ENCODE peak calls at places on chromosomes 3 and 15, in five cellular contexts. C is tibial nerve, R is HepG2, J is ovary, T is A549. B is an unnamed sample.
A peak's percentile ranks its signal among the peaks of the same experiment; 100 is the strongest.

GRCh38 chr3:129695203-129695602 is 88.7 kb upstream of the PLXND1 start:
- DNase-seq in T (no peak), R (no peak), C (peak; percentile 38), J (no peak), B (no peak)

GRCh38 chr3:156093966-156094365 is 26.4 kb upstream of the KCNAB1 start:
- DNase-seq in T (no peak), J (no peak), R (no peak), C (no peak), B (no peak)

GRCh38 chr3:127735767-127736693 is 63.3 kb downstream of the ABTB1 start:
- DNase-seq in C (peak; percentile 33), R (no peak), J (no peak), T (peak; percentile 24), B (no peak)

GRCh38 chr3:181265750-181266333 is 276.3 kb upstream of the DNAJC19 start:
- DNase-seq in C (no peak), J (no peak), R (no peak), T (no peak), B (no peak)

GRCh38 chr3:181541414-181541813 is 170.3 kb upstream of the SOX2 start:
- DNase-seq in T (no peak), R (no peak), C (no peak), J (no peak), B (no peak)

GRCh38 chr3:149900322-149900721 is 70.4 kb downstream of the PFN2 start:
- DNase-seq in C (no peak), R (no peak), J (no peak), T (no peak), B (no peak)

GRCh38 chr3:146503459-146504202 is 34.3 kb upstream of the PLSCR2 start:
- DNase-seq in J (no peak), C (no peak), T (peak; percentile 88), R (peak; percentile 25), B (no peak)

GRCh38 chr3:46675426-46675825 is 18.1 kb downstream of the ALS2CL start:
- DNase-seq in T (no peak), J (no peak), R (no peak), C (no peak), B (no peak)

GRCh38 chr3:187015903-187016638 is 85.7 kb downstream of the ST6GAL1 start:
- DNase-seq in R (no peak), T (no peak), C (no peak), J (no peak), B (no peak)

GRCh38 chr3:70855139-70855538 is 542.7 kb upstream of the MDFIC2 start:
- DNase-seq in C (no peak), J (no peak), R (no peak), T (no peak), B (no peak)

GRCh38 chr15:72195101-72195511 is 2.5 kb downstream of the GRAMD2A start:
- DNase-seq in J (no peak), R (no peak), C (no peak), T (peak; percentile 35), B (no peak)

GRCh38 chr3:73148207-73148606 is 86.7 kb downstream of the EBLN2 start:
- DNase-seq in J (no peak), T (no peak), R (no peak), C (no peak), B (no peak)

GRCh38 chr3:50415813-50416212 is 56.5 kb upstream of the TMEM115 start:
- DNase-seq in T (no peak), C (no peak), J (no peak), R (no peak), B (no peak)

GRCh38 chr15:34262362-34262761 is 37.5 kb downstream of the EMC4 start:
- DNase-seq in T (no peak), J (no peak), C (no peak), R (no peak), B (no peak)

DNA sequence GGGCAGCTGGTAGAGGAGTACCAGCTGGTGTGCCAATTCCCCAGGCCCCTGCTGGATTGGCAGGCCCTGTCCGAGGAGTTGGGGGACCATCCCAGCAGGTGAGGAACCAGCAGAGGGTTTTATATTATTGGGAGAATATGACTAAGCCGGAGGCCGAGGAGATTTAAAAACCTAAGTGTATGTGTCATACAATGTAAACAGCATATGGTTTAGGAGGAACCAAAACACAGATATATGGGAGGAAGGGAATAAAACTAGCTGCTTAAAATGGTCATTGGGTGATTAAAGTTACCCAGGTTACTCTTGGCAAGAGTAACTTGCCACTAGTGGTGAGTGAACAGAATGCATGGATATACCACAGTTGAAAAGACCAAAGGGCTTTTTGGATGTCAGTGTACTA is 22.1 kb downstream of the SNRPN start:
- DNase-seq in J (no peak), T (no peak), R (no peak), C (no peak), B (no peak)
- H3K9me3 ChIP-seq in J (peaks cover 53% of the 10 kb centered on the region), T (peaks cover 22% of the 10 kb centered on the region), R (peaks cover 66% of the 10 kb centered on the region), C (peaks cover 20% of the 10 kb centered on the region), B (peaks cover under 1% of the 10 kb centered on the region)

GRCh38 chr3:54888873-54889272 is 39.0 kb downstream of the LRTM1 start:
- DNase-seq in R (no peak), J (peak; percentile 28), T (no peak), C (peak; percentile 22), B (no peak)
- TF ChIP-seq EP300 in R (no peak), J (no peak), T (no peak), C (no peak), B (no peak)

GRCh38 chr3:76039431-76039830 is 254.1 kb upstream of the ZNF717 start:
- DNase-seq in R (no peak), J (no peak), C (no peak), T (no peak), B (no peak)

GRCh38 chr3:76028816-76029215 is 243.5 kb upstream of the ZNF717 start:
- DNase-seq in R (no peak), T (no peak), J (no peak), C (no peak), B (no peak)

GRCh38 chr3:76038949-76039348 is 253.6 kb upstream of the ZNF717 start:
- DNase-seq in T (no peak), C (no peak), R (no peak), J (no peak), B (no peak)

GRCh38 chr3:76034652-76035051 is 249.3 kb upstream of the ZNF717 start:
- DNase-seq in R (no peak), T (no peak), J (no peak), C (no peak), B (no peak)
- H3K9me3 ChIP-seq in R (peaks cover 6% of the 10 kb centered on the region), T (peaks cover 3% of the 10 kb centered on the region), J (no peaks in the 10 kb centered on the region), C (no peaks in the 10 kb centered on the region), B (peaks cover 9% of the 10 kb centered on the region)

GRCh38 chr15:28286031-28286430 is 35.9 kb downstream of the HERC2 start:
- DNase-seq in J (no peak), T (no peak), C (no peak), R (no peak), B (no peak)

GRCh38 chr15:28281876-28282275 is 40.1 kb downstream of the HERC2 start:
- DNase-seq in T (no peak), R (no peak), C (no peak), J (no peak), B (no peak)
- TF ChIP-seq EP300 in T (no peak), R (no peak), C (no peak), J (no peak), B (no peak)

DNA sequence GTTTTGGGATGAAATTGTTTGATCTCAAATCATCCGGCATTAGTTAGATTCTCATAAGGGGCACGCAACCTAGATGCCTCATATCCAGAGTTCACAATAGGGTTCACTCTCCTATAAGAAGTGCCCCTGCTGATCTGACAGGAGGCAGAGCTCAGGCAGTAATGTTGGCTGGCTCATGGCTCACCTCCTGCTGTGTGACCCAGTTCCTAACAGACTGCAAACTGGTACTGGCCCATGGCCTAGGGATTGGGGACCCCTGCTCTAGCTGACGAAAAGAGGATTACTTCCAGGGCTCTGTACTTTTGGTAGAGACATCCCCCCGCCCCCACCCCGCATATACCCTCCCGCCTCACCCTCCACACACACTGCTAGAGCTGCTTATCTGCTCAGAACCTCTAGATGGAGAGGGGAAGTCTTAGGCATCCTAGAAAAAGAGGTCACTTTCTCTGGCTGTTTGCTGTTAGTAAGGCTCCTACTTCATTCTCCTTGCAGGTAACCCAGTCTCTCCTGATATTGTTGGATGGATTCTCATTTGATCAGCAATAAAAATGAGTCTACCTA is 923.1 kb downstream of the CADM2 start:
- DNase-seq in R (no peak), C (no peak), J (no peak), T (no peak), B (no peak)
- H3K9me3 ChIP-seq in R (no peaks in the 10 kb centered on the region), C (no peaks in the 10 kb centered on the region), J (no peaks in the 10 kb centered on the region), T (no peaks in the 10 kb centered on the region), B (no peaks in the 10 kb centered on the region)

GRCh38 chr15:70049701-70050445 is 47.8 kb downstream of the TLE3 start:
- DNase-seq in T (no peak), J (peak; percentile 13), R (no peak), C (no peak), B (no peak)
- TF ChIP-seq EP300 in T (no peak), J (no peak), R (no peak), C (no peak), B (no peak)

DNA sequence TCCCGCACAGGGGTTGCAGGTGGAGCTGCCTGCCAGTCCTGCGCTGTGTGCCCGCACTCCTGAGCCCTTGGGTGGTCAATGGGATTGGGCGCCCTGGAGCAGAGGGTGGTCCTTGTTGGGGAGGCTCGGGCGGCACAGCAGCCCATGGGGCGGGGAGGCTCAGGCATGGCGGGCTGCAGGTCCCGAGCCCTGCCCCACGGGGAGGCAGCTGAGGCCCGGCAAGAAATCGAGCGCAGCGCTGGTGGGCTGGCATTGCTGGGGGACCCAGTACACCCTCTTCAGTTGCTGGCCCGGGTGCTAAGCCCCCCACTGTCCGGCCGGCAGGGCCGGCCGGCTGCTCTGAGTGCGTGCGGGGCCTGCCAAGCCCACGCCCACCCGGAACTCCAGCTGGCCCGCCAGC is 27.9 kb downstream of the NCK1 start:
- DNase-seq in T (no peak), J (no peak), R (no peak), C (no peak), B (no peak)
- H3K9me3 ChIP-seq in T (peaks cover 12% of the 10 kb centered on the region), J (no peaks in the 10 kb centered on the region), R (no peaks in the 10 kb centered on the region), C (peaks cover 6% of the 10 kb centered on the region), B (no peaks in the 10 kb centered on the region)

DNA sequence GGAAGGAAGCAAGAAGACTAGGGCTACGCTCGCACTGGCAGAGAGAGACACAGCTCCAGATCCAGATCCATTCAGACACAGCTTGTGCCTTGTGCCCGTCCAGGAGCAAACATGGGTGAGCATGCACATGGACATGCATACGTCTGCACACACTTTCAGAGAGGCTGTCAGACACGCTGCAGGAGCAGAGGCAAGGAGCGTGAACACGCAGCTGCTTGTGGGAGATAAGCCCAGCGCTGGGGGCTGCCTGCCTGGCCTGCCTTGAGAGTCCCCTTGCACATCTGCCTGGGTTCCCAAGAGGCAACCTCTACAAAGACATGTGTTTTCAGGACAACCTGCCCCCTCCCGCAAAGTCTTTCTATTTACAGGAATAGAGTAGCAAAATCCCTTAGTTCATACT is 13.6 kb upstream of the BAHD1 start:
- DNase-seq in J (no peak), C (no peak), T (no peak), R (no peak), B (no peak)
- TF ChIP-seq EP300 in J (no peak), C (no peak), T (no peak), R (no peak), B (no peak)